ENCODE peak calls at places on chromosomes 6 and 20, in seven cellular contexts. One of them, this sample, is unnamed.

GRCh38 chr6:64817525-64817924 is 889.5 kb downstream of the EYS start:
- DNase-seq in mesenchymal stem cell: no peak
- DNase-seq in neuronal stem cell: no peak
- DNase-seq in H9: no peak
- DNase-seq in mesendoderm: no peak
- DNase-seq in trophoblast cell: no peak
- DNase-seq in H1: no peak
- DNase-seq in this sample: no peak

GRCh38 chr6:44049989-44050871 is 77.0 kb downstream of the MRPL14 start:
- DNase-seq in mesenchymal stem cell: peak
- DNase-seq in neuronal stem cell: no peak
- DNase-seq in H9: no peak
- DNase-seq in mesendoderm: no peak
- DNase-seq in trophoblast cell: no peak
- DNase-seq in H1: no peak
- DNase-seq in this sample: peak

GRCh38 chr20:61963149-61963548 is 102.5 kb downstream of the TAF4 start:
- DNase-seq in mesenchymal stem cell: no peak
- DNase-seq in neuronal stem cell: no peak
- DNase-seq in H9: no peak
- DNase-seq in mesendoderm: no peak
- DNase-seq in trophoblast cell: no peak
- DNase-seq in H1: peak
- DNase-seq in this sample: no peak

GRCh38 chr20:19073584-19074198 is 138.8 kb upstream of the SLC24A3 start:
- DNase-seq in mesenchymal stem cell: no peak
- DNase-seq in neuronal stem cell: peak
- DNase-seq in H9: peak
- DNase-seq in mesendoderm: peak
- DNase-seq in trophoblast cell: no peak
- DNase-seq in H1: peak
- DNase-seq in this sample: no peak

GRCh38 chr6:157753291-157753690 is 69.8 kb upstream of the SNX9 start:
- DNase-seq in mesenchymal stem cell: peak
- DNase-seq in neuronal stem cell: no peak
- DNase-seq in H9: no peak
- DNase-seq in mesendoderm: no peak
- DNase-seq in trophoblast cell: peak
- DNase-seq in H1: no peak
- DNase-seq in this sample: no peak

GRCh38 chr6:47169785-47170685 is 127.9 kb upstream of the ADGRF1 start:
- DNase-seq in mesenchymal stem cell: peak
- DNase-seq in neuronal stem cell: no peak
- DNase-seq in H9: no peak
- DNase-seq in mesendoderm: no peak
- DNase-seq in trophoblast cell: peak
- DNase-seq in H1: no peak
- DNase-seq in this sample: peak

GRCh38 chr6:167337675-167338449 is 13.0 kb downstream of the TTLL2 start:
- DNase-seq in mesenchymal stem cell: no peak
- DNase-seq in neuronal stem cell: no peak
- DNase-seq in H9: no peak
- DNase-seq in mesendoderm: no peak
- DNase-seq in trophoblast cell: no peak
- DNase-seq in H1: no peak
- DNase-seq in this sample: no peak

GRCh38 chr20:59932616-59933295 is 681 bp downstream of the SYCP2 start:
- DNase-seq in mesenchymal stem cell: no peak
- DNase-seq in neuronal stem cell: no peak
- DNase-seq in H9: no peak
- DNase-seq in mesendoderm: no peak
- DNase-seq in trophoblast cell: no peak
- DNase-seq in H1: no peak
- DNase-seq in this sample: no peak

GRCh38 chr6:142356271-142356938 is 54.6 kb downstream of the ADGRG6 start:
- DNase-seq in mesenchymal stem cell: peak
- DNase-seq in neuronal stem cell: no peak
- DNase-seq in H9: no peak
- DNase-seq in mesendoderm: no peak
- DNase-seq in trophoblast cell: no peak
- DNase-seq in H1: no peak
- DNase-seq in this sample: peak

GRCh38 chr6:26743941-26744699 is 84.6 kb upstream of the ZNF322 start:
- DNase-seq in mesenchymal stem cell: no peak
- DNase-seq in neuronal stem cell: no peak
- DNase-seq in H9: peak
- DNase-seq in mesendoderm: peak
- DNase-seq in trophoblast cell: no peak
- DNase-seq in H1: peak
- DNase-seq in this sample: no peak

GRCh38 chr20:63121246-63121645 is 94.7 kb downstream of the YTHDF1 start:
- DNase-seq in mesenchymal stem cell: no peak
- DNase-seq in neuronal stem cell: no peak
- DNase-seq in H9: no peak
- DNase-seq in mesendoderm: no peak
- DNase-seq in trophoblast cell: no peak
- DNase-seq in H1: no peak
- DNase-seq in this sample: no peak

GRCh38 chr6:142014515-142014914 is 118.2 kb upstream of the GJE1 start:
- DNase-seq in mesenchymal stem cell: peak
- DNase-seq in neuronal stem cell: no peak
- DNase-seq in H9: no peak
- DNase-seq in mesendoderm: no peak
- DNase-seq in trophoblast cell: peak
- DNase-seq in H1: no peak
- DNase-seq in this sample: peak

GRCh38 chr6:136108591-136108990 is 141.5 kb downstream of the MTFR2 start:
- DNase-seq in mesenchymal stem cell: peak
- DNase-seq in neuronal stem cell: no peak
- DNase-seq in H9: no peak
- DNase-seq in mesendoderm: no peak
- DNase-seq in trophoblast cell: no peak
- DNase-seq in H1: no peak
- DNase-seq in this sample: no peak

GRCh38 chr20:19211661-19212523 is 550 bp upstream of the SLC24A3 start:
- DNase-seq in mesenchymal stem cell: no peak
- DNase-seq in neuronal stem cell: peak
- DNase-seq in H9: peak
- DNase-seq in mesendoderm: peak
- DNase-seq in trophoblast cell: peak
- DNase-seq in H1: peak
- DNase-seq in this sample: no peak

GRCh38 chr6:28446818-28447511 is 3.7 kb upstream of the ZSCAN23 start:
- DNase-seq in mesenchymal stem cell: peak
- DNase-seq in neuronal stem cell: peak
- DNase-seq in H9: peak
- DNase-seq in mesendoderm: peak
- DNase-seq in trophoblast cell: no peak
- DNase-seq in H1: peak
- DNase-seq in this sample: peak

GRCh38 chr20:18902181-18902725 is 88.7 kb downstream of the SCP2D1 start:
- DNase-seq in mesenchymal stem cell: no peak
- DNase-seq in neuronal stem cell: peak
- DNase-seq in H9: no peak
- DNase-seq in mesendoderm: no peak
- DNase-seq in trophoblast cell: peak
- DNase-seq in H1: no peak
- DNase-seq in this sample: no peak

GRCh38 chr6:136613477-136613876 is 63.3 kb upstream of the MAP7 start:
- DNase-seq in mesenchymal stem cell: no peak
- DNase-seq in neuronal stem cell: no peak
- DNase-seq in H9: no peak
- DNase-seq in mesendoderm: no peak
- DNase-seq in trophoblast cell: no peak
- DNase-seq in H1: no peak
- DNase-seq in this sample: peak

GRCh38 chr6:20680697-20681165 is 146.5 kb downstream of the CDKAL1 start:
- DNase-seq in mesenchymal stem cell: peak
- DNase-seq in neuronal stem cell: no peak
- DNase-seq in H9: no peak
- DNase-seq in mesendoderm: no peak
- DNase-seq in trophoblast cell: no peak
- DNase-seq in H1: no peak
- DNase-seq in this sample: peak

GRCh38 chr6:13377054-13377758 is 48.9 kb upstream of the TBC1D7 start:
- DNase-seq in mesenchymal stem cell: no peak
- DNase-seq in neuronal stem cell: no peak
- DNase-seq in H9: no peak
- DNase-seq in mesendoderm: no peak
- DNase-seq in trophoblast cell: no peak
- DNase-seq in H1: no peak
- DNase-seq in this sample: no peak

GRCh38 chr6:25014806-25015560 is 79.2 kb upstream of the RIPOR2 start:
- DNase-seq in mesenchymal stem cell: peak
- DNase-seq in neuronal stem cell: no peak
- DNase-seq in H9: no peak
- DNase-seq in mesendoderm: peak
- DNase-seq in trophoblast cell: peak
- DNase-seq in H1: no peak
- DNase-seq in this sample: peak

GRCh38 chr20:33009214-33010132 is 2.0 kb downstream of the BPIFB2 start:
- DNase-seq in mesenchymal stem cell: no peak
- DNase-seq in neuronal stem cell: no peak
- DNase-seq in H9: no peak
- DNase-seq in mesendoderm: no peak
- DNase-seq in trophoblast cell: no peak
- DNase-seq in H1: no peak
- DNase-seq in this sample: no peak

GRCh38 chr20:37986873-37987601 is 46.2 kb downstream of the TTI1 start:
- DNase-seq in mesenchymal stem cell: no peak
- DNase-seq in neuronal stem cell: peak
- DNase-seq in H9: no peak
- DNase-seq in mesendoderm: peak
- DNase-seq in trophoblast cell: no peak
- DNase-seq in H1: no peak
- DNase-seq in this sample: peak

GRCh38 chr6:96460052-96460700 is 61.4 kb upstream of the UFL1 start:
- DNase-seq in mesenchymal stem cell: no peak
- DNase-seq in neuronal stem cell: no peak
- DNase-seq in H9: no peak
- DNase-seq in mesendoderm: no peak
- DNase-seq in trophoblast cell: no peak
- DNase-seq in H1: no peak
- DNase-seq in this sample: no peak

GRCh38 chr6:96458771-96459170 is 62.8 kb upstream of the UFL1 start:
- DNase-seq in mesenchymal stem cell: no peak
- DNase-seq in neuronal stem cell: no peak
- DNase-seq in H9: no peak
- DNase-seq in mesendoderm: no peak
- DNase-seq in trophoblast cell: peak
- DNase-seq in H1: no peak
- DNase-seq in this sample: no peak
- H3K23ac ChIP-seq in mesenchymal stem cell: no peak
- H3K23ac ChIP-seq in neuronal stem cell: no peak
- H3K23ac ChIP-seq in H9: no peak
- H3K23ac ChIP-seq in mesendoderm: no peak
- H3K23ac ChIP-seq in trophoblast cell: no peak
- H3K23ac ChIP-seq in H1: no peak
- H3K23ac ChIP-seq in this sample: no peak

GRCh38 chr6:106997392-106998257 is 23.1 kb upstream of the CD24 start:
- DNase-seq in mesenchymal stem cell: peak
- DNase-seq in neuronal stem cell: peak
- DNase-seq in H9: peak
- DNase-seq in mesendoderm: peak
- DNase-seq in trophoblast cell: peak
- DNase-seq in H1: peak
- DNase-seq in this sample: peak

GRCh38 chr6:106995640-106996039 is 21.1 kb upstream of the CD24 start:
- DNase-seq in mesenchymal stem cell: no peak
- DNase-seq in neuronal stem cell: no peak
- DNase-seq in H9: no peak
- DNase-seq in mesendoderm: no peak
- DNase-seq in trophoblast cell: no peak
- DNase-seq in H1: no peak
- DNase-seq in this sample: no peak
- H3K18ac ChIP-seq in mesenchymal stem cell: no peak
- H3K18ac ChIP-seq in neuronal stem cell: no peak
- H3K18ac ChIP-seq in H9: no peak
- H3K18ac ChIP-seq in mesendoderm: no peak
- H3K18ac ChIP-seq in trophoblast cell: no peak
- H3K18ac ChIP-seq in H1: no peak
- H3K18ac ChIP-seq in this sample: no peak

DNA sequence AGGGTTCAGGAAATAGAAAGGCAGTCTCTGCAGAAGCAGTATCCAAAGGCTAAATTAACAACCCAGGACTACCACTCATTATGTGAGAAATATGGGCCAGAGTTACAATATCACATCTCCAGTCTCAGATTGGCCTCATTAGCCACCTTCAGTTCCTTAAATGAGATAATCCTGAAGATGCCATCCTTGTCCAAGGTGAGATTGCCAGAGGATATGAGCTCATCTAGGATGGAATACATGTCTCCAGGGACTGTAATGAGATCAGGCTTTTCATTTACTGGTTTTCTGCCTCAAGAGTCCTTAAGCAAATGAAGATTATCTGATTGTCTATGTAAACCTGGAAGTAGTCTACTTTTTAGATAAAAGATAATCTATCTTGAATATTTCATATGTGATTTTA is 196.3 kb downstream of the FUT9 start:
- DNase-seq in mesenchymal stem cell: no peak
- DNase-seq in neuronal stem cell: no peak
- DNase-seq in H9: no peak
- DNase-seq in mesendoderm: peak
- DNase-seq in trophoblast cell: no peak
- DNase-seq in H1: no peak
- DNase-seq in this sample: no peak
- H3K23ac ChIP-seq in mesenchymal stem cell: no peak
- H3K23ac ChIP-seq in neuronal stem cell: no peak
- H3K23ac ChIP-seq in H9: no peak
- H3K23ac ChIP-seq in mesendoderm: no peak
- H3K23ac ChIP-seq in trophoblast cell: no peak
- H3K23ac ChIP-seq in H1: no peak
- H3K23ac ChIP-seq in this sample: no peak

DNA sequence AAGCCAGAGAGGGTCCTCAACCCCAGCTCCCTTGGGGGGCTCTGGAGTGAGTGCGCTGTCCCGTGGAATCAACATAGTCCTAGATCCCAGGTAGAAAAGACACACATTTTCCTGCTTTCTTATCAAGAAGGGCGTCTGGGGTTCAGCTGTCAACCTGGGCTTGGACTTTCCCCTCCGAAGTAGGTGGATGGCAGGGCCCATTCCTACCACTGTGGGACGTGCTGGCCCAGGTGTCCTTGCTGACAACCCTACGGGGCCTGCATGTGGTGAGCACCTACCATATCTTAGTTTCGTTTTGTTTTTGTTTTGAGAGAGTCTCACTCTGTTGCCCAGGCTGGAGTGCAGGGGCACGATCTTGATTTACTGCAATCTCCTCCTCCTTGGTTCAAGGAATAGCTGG is 42.4 kb downstream of the MYT1 start:
- DNase-seq in mesenchymal stem cell: no peak
- DNase-seq in neuronal stem cell: no peak
- DNase-seq in H9: no peak
- DNase-seq in mesendoderm: no peak
- DNase-seq in trophoblast cell: no peak
- DNase-seq in H1: no peak
- DNase-seq in this sample: no peak
- H3K18ac ChIP-seq in mesenchymal stem cell: no peak
- H3K18ac ChIP-seq in neuronal stem cell: peak
- H3K18ac ChIP-seq in H9: no peak
- H3K18ac ChIP-seq in mesendoderm: no peak
- H3K18ac ChIP-seq in trophoblast cell: no peak
- H3K18ac ChIP-seq in H1: no peak
- H3K18ac ChIP-seq in this sample: no peak

GRCh38 chr6:138275976-138276375 is 57.7 kb upstream of the PBOV1 start:
- DNase-seq in mesenchymal stem cell: no peak
- DNase-seq in neuronal stem cell: no peak
- DNase-seq in H9: peak
- DNase-seq in mesendoderm: peak
- DNase-seq in trophoblast cell: peak
- DNase-seq in H1: no peak
- DNase-seq in this sample: no peak
- H3K23ac ChIP-seq in mesenchymal stem cell: no peak
- H3K23ac ChIP-seq in neuronal stem cell: no peak
- H3K23ac ChIP-seq in H9: no peak
- H3K23ac ChIP-seq in mesendoderm: peak
- H3K23ac ChIP-seq in trophoblast cell: no peak
- H3K23ac ChIP-seq in H1: no peak
- H3K23ac ChIP-seq in this sample: no peak

This sample was measured in IMR-90.